ENCODE peak calls at places on chromosomes 2 and 18, in five cellular contexts. T, I, V, A and U are unnamed samples.

GRCh38 chr2:72157871-72158771 is 10.5 kb upstream of the CYP26B1 start:
- DNase-seq in A (no peak), I (no peak), V (no peak), T (no peak), U (no peak)

GRCh38 chr18:6629635-6630140 is 99.8 kb upstream of the ARHGAP28 start:
- DNase-seq in T (no peak), I (no peak), A (no peak), V (no peak), U (peak; percentile 2)

GRCh38 chr18:46588971-46589660 is 67.9 kb downstream of the LOXHD1 start:
- DNase-seq in V (no peak), T (peak; percentile 24), A (no peak), I (no peak), U (no peak)

GRCh38 chr2:46943881-46944798 is 28.5 kb upstream of the MCFD2 start:
- DNase-seq in V (no peak), A (peak; percentile 84), I (no peak), T (no peak), U (no peak)

GRCh38 chr2:138503087-138503442 is 1.5 kb downstream of the SPOPL start:
- DNase-seq in I (no peak), A (no peak), V (no peak), T (no peak), U (no peak)

GRCh38 chr2:190972846-190973245 is 41.1 kb downstream of the STAT1 start:
- DNase-seq in T (no peak), A (no peak), V (no peak), I (no peak), U (no peak)

GRCh38 chr2:10030311-10030736 is 13.0 kb upstream of the KLF11 start:
- DNase-seq in T (no peak), A (no peak), V (peak; percentile 61), I (peak; percentile 54), U (no peak)

GRCh38 chr2:85012855-85013254 is 41.9 kb downstream of the KCMF1 start:
- DNase-seq in A (no peak), V (no peak), T (no peak), I (no peak), U (no peak)

GRCh38 chr18:10923225-10923624 is 226.1 kb downstream of the PIEZO2 start:
- DNase-seq in I (no peak), A (no peak), T (no peak), V (no peak), U (no peak)

GRCh38 chr2:185201063-185201462 is 537.5 kb upstream of the FSIP2 start:
- DNase-seq in T (no peak), V (no peak), I (no peak), A (no peak), U (no peak)

DNA sequence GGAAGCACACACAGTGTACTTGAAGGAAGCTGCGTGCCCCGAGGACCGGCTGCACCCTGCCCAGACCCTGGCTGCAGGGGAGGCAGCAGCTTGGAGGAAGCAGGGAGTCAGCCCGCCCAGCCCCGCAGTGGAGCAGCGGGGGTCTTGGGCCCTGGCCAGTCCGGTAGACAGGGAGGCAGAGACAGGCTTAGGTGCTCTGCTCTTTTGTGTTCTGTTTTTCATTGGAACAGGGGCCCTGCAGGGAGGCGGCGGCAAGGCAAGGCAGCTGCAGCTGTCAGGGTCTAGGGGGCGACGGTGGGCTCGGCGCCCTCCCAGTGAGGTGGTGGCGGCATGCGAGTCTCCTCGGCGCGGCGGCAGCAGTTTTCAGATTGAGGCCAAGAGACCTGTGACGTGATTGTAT is 53.3 kb upstream of the TFCP2L1 start:
- DNase-seq in A (no peak), V (no peak), I (peak; percentile 22), T (peak; percentile 75), U (no peak)
- H3K27ac ChIP-seq in A (no peak overlapping the region), V (no peak overlapping the region), I (no peak overlapping the region), T (no peak overlapping the region), U (no peak overlapping the region)

GRCh38 chr18:12703714-12704113 is 872 bp downstream of the PSMG2 start:
- DNase-seq in I (no peak), V (no peak), A (no peak), T (no peak), U (peak; percentile 10)
- TF ChIP-seq KDM1A in I (no peak), V (no peak), A (no peak), T (no peak), U (no peak)

DNA sequence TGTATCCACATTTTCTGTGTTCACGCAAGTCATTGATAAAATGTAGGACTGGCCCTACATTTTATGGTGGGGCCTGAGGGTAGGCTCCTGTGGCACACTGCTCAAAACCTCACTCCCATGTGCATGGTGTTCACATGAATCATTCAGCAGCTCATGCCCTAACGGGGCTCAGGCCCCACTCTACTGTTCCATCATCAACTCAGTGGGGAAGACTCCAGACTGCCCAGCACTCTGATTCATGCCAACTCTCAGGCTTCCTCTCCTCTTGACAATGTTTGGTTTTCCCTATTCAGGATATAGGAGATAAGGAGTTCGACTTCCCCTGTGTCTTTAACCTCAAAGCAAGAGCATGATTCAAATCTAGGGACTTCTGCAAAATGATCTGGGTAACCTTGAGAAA is 92.0 kb upstream of the BOD1L2 start:
- DNase-seq in A (no peak), V (no peak), I (no peak), T (no peak), U (no peak)
- H3K27ac ChIP-seq in A (no peak overlapping the region), V (no peak overlapping the region), I (no peak overlapping the region), T (no peak overlapping the region), U (no peak overlapping the region)

DNA sequence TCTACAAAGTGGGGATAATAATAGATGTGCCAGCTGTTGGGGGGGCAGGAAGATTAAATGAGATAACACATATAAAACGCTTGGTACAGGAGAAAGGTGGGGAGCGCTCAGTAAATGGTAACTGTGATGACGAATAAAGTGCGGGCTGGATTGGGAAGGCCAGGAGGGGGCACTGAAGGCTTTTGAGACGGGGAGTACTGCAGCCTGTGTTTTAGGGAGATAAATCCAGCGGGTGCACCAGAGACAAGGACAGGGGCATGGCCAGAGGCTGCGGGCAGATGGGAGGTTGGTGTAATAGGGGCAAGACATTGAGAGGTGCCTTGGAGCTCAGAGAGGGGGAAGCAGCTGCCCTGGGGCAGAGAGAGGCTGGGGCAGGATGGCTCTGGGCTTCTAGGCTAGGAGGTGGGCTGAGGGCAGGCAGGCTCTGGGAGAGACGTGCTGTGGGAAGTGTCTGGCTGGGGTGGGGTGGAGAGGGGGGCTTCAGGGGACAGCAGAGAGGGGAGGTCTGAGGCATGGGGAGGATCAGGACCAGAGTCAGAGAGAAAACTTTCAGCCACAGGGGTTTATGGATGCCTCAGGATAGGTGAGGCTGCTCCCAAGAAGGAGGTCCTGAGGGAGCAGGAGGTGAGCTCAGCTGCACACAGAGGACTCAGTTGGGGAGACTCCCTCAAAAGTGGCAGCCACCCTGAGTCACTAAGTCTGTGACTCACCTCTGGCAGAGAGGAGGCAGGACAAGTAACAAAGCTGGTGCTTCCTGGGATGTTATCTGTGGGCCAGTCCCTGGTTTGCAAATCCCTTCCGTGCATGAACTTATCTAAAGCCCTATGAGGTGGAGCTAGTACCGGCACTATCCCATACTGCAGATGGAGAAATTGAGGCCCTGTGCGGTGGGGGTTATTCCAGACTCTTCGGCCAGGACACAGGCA is 18.9 kb downstream of the TEX44 start:
- DNase-seq in A (no peak), I (peak; percentile 55), T (peak; percentile 81), V (peak; percentile 59), U (peak; percentile 92)
- TF ChIP-seq KDM1A in A (no peak), I (peak; percentile 74), T (peak; percentile 90), V (peak; percentile 80), U (no peak)

GRCh38 chr2:202061695-202062094 is 11.4 kb upstream of the KIAA2012 start:
- DNase-seq in T (no peak), V (no peak), A (no peak), I (no peak), U (no peak)

GRCh38 chr2:202066850-202067249 is 6.2 kb upstream of the KIAA2012 start:
- DNase-seq in V (no peak), I (no peak), A (no peak), T (no peak), U (no peak)

GRCh38 chr2:202067589-202067988 is 5.5 kb upstream of the KIAA2012 start:
- DNase-seq in T (no peak), A (no peak), I (no peak), V (no peak), U (no peak)

GRCh38 chr2:202064881-202065230 is 8.2 kb upstream of the KIAA2012 start:
- DNase-seq in V (no peak), I (no peak), T (no peak), A (no peak), U (no peak)

DNA sequence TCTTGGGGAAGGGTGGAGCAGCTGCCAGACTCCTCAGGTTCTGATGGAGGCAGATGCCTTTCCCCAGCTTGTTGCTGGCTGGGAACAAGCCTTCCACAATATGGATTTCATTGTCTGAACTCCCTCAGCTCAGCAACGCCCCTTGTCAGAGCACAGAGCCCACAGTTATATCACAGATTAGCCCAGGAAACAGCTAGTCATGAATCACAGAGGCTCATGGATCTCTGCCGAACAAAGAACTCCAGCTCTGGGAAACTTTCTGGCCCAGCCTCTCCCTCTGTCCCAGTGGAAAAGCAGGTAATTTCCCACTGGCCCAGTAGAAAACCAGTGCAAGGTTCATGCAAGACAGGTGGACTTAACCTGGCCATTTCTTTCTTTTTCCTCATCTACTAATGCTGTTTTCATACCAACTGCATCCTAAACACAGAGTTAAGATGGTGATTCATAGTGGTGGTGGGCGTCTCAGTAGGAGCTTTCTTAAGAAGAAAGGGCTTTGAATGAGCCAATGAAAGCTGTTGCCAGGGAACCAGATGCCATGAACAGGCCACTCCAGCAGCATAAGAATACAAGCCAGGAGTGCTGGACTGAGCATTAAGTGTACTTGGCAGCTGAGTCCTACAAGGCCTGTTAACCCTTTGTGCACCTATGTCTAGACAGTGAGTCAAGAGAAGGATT is 8.7 kb upstream of the KIAA2012 start:
- DNase-seq in T (no peak), V (no peak), A (no peak), I (no peak), U (no peak)
- H3K27ac ChIP-seq in T (peak overlapping the region; percentile 41), V (no peak overlapping the region), A (no peak overlapping the region), I (no peak overlapping the region), U (no peak overlapping the region)